ENCODE peak calls at places on chromosomes 6 and 20, in four cellular contexts. One of them, this sample, is unnamed.

GRCh38 chr6:168132531-168133184 is 53.6 kb upstream of the FRMD1 start:
- DNase-seq in IMR-90: peak; percentile 80
- DNase-seq in endothelial cell of umbilical vein: peak; percentile 25
- DNase-seq in K562: peak; percentile 39
- DNase-seq in this sample: no peak

GRCh38 chr20:46305331-46305972 is 2.8 kb downstream of the CDH22 start:
- DNase-seq in K562: no peak
- DNase-seq in IMR-90: no peak
- DNase-seq in endothelial cell of umbilical vein: no peak
- DNase-seq in this sample: no peak

GRCh38 chr20:36487069-36487468 is 54.2 kb upstream of the MYL9 start:
- DNase-seq in IMR-90: no peak
- DNase-seq in endothelial cell of umbilical vein: no peak
- DNase-seq in K562: no peak
- DNase-seq in this sample: no peak

GRCh38 chr6:136994782-136995181 is 50.0 kb downstream of the IL20RA start:
- DNase-seq in K562: no peak
- DNase-seq in IMR-90: no peak
- DNase-seq in endothelial cell of umbilical vein: no peak
- DNase-seq in this sample: no peak

GRCh38 chr6:31663961-31664789 is 622 bp downstream of the GPANK1 start:
- DNase-seq in IMR-90: peak; percentile 89
- DNase-seq in endothelial cell of umbilical vein: peak; percentile 51
- DNase-seq in K562: peak; percentile 92
- DNase-seq in this sample: no peak

GRCh38 chr6:70592391-70593117 is 25.8 kb downstream of the SDHAF4 start:
- DNase-seq in endothelial cell of umbilical vein: no peak
- DNase-seq in IMR-90: no peak
- DNase-seq in K562: no peak
- DNase-seq in this sample: no peak

GRCh38 chr20:55830124-55830828 is 175.0 kb downstream of the CBLN4 start:
- DNase-seq in K562: no peak
- DNase-seq in IMR-90: no peak
- DNase-seq in endothelial cell of umbilical vein: no peak
- DNase-seq in this sample: no peak

GRCh38 chr20:43915209-43916072 is 789 bp downstream of the TOX2 start:
- DNase-seq in endothelial cell of umbilical vein: peak; percentile 32
- DNase-seq in K562: no peak
- DNase-seq in IMR-90: peak; percentile 23
- DNase-seq in this sample: no peak

GRCh38 chr6:13048113-13048512 is 280.2 kb downstream of the TBC1D7 start:
- DNase-seq in endothelial cell of umbilical vein: no peak
- DNase-seq in IMR-90: no peak
- DNase-seq in K562: no peak
- DNase-seq in this sample: no peak

GRCh38 chr20:54219751-54220426 is 12.0 kb downstream of the PFDN4 start:
- DNase-seq in IMR-90: peak; percentile 63
- DNase-seq in K562: peak; percentile 41
- DNase-seq in endothelial cell of umbilical vein: peak; percentile 56
- DNase-seq in this sample: no peak

GRCh38 chr20:6533828-6534388 is 233.6 kb upstream of the BMP2 start:
- DNase-seq in K562: no peak
- DNase-seq in endothelial cell of umbilical vein: no peak
- DNase-seq in IMR-90: peak; percentile 88
- DNase-seq in this sample: no peak

GRCh38 chr20:50633361-50633760 is 58.0 kb downstream of the RIPOR3 start:
- DNase-seq in endothelial cell of umbilical vein: no peak
- DNase-seq in K562: no peak
- DNase-seq in IMR-90: no peak
- DNase-seq in this sample: no peak

GRCh38 chr20:642398-643174 is 10.4 kb downstream of the SRXN1 start:
- DNase-seq in K562: peak; percentile 47
- DNase-seq in endothelial cell of umbilical vein: no peak
- DNase-seq in IMR-90: no peak
- DNase-seq in this sample: no peak

GRCh38 chr6:26033132-26033941 is 53.9 kb upstream of the HFE start:
- DNase-seq in IMR-90: peak; percentile 99
- DNase-seq in endothelial cell of umbilical vein: peak; percentile 97
- DNase-seq in K562: peak; percentile 96
- DNase-seq in this sample: no peak

GRCh38 chr6:19417713-19418112 is 419.5 kb upstream of the ID4 start:
- DNase-seq in K562: no peak
- DNase-seq in endothelial cell of umbilical vein: no peak
- DNase-seq in IMR-90: peak; percentile 74
- DNase-seq in this sample: peak; percentile 60

GRCh38 chr6:129673758-129674157 is 36.2 kb downstream of the ARHGAP18 start:
- DNase-seq in IMR-90: no peak
- DNase-seq in K562: no peak
- DNase-seq in endothelial cell of umbilical vein: no peak
- DNase-seq in this sample: no peak

GRCh38 chr6:119915971-119916370 is 566.4 kb upstream of the MAN1A1 start:
- DNase-seq in K562: no peak
- DNase-seq in endothelial cell of umbilical vein: no peak
- DNase-seq in IMR-90: no peak
- DNase-seq in this sample: peak; percentile 1

GRCh38 chr6:75418233-75418632 is 75.4 kb downstream of the FILIP1 start:
- DNase-seq in K562: no peak
- DNase-seq in endothelial cell of umbilical vein: peak; percentile 94
- DNase-seq in IMR-90: no peak
- DNase-seq in this sample: no peak

GRCh38 chr6:137970368-137970767 is 103.3 kb downstream of the TNFAIP3 start:
- DNase-seq in IMR-90: no peak
- DNase-seq in K562: peak; percentile 74
- DNase-seq in endothelial cell of umbilical vein: no peak
- DNase-seq in this sample: no peak

GRCh38 chr6:30322527-30323501 is 3.9 kb upstream of the TRIM39 start:
- DNase-seq in endothelial cell of umbilical vein: no peak
- DNase-seq in K562: peak; percentile 69
- DNase-seq in IMR-90: peak; percentile 80
- DNase-seq in this sample: no peak

GRCh38 chr20:10540636-10541493 is 105.8 kb downstream of the SLX4IP start:
- DNase-seq in endothelial cell of umbilical vein: peak; percentile 88
- DNase-seq in IMR-90: peak; percentile 94
- DNase-seq in K562: no peak
- DNase-seq in this sample: no peak

GRCh38 chr20:11266571-11266970 is 592.8 kb upstream of the JAG1 start:
- DNase-seq in K562: no peak
- DNase-seq in IMR-90: peak; percentile 4
- DNase-seq in endothelial cell of umbilical vein: peak; percentile 90
- DNase-seq in this sample: no peak

GRCh38 chr20:23152308-23152892 is 66.3 kb upstream of the CD93 start:
- DNase-seq in IMR-90: peak; percentile 88
- DNase-seq in K562: peak; percentile 93
- DNase-seq in endothelial cell of umbilical vein: peak; percentile 88
- DNase-seq in this sample: no peak

GRCh38 chr6:41573268-41573667 is 27.1 kb downstream of the FOXP4 start:
- DNase-seq in endothelial cell of umbilical vein: no peak
- DNase-seq in K562: no peak
- DNase-seq in IMR-90: no peak
- DNase-seq in this sample: no peak

GRCh38 chr6:35449287-35449881 is 2.8 kb upstream of the FANCE start:
- DNase-seq in endothelial cell of umbilical vein: peak; percentile 62
- DNase-seq in K562: peak; percentile 80
- DNase-seq in IMR-90: peak; percentile 72
- DNase-seq in this sample: no peak

GRCh38 chr20:1830240-1830639 is 65.0 kb upstream of the SIRPA start:
- DNase-seq in endothelial cell of umbilical vein: no peak
- DNase-seq in IMR-90: peak; percentile 99
- DNase-seq in K562: no peak
- DNase-seq in this sample: peak; percentile 87

GRCh38 chr6:27178001-27178730 is 69.3 kb upstream of the PRSS16 start:
- DNase-seq in K562: no peak
- DNase-seq in IMR-90: peak; percentile 94
- DNase-seq in endothelial cell of umbilical vein: peak; percentile 88
- DNase-seq in this sample: no peak

GRCh38 chr6:37779902-37780628 is 39.5 kb upstream of the ZFAND3 start:
- DNase-seq in endothelial cell of umbilical vein: no peak
- DNase-seq in K562: no peak
- DNase-seq in IMR-90: no peak
- DNase-seq in this sample: no peak

GRCh38 chr6:169487579-169488205 is 214.1 kb downstream of the WDR27 start:
- DNase-seq in K562: no peak
- DNase-seq in endothelial cell of umbilical vein: no peak
- DNase-seq in IMR-90: peak; percentile 13
- DNase-seq in this sample: no peak

GRCh38 chr6:125231574-125232343 is 70.0 kb downstream of the HDDC2 start:
- DNase-seq in IMR-90: no peak
- DNase-seq in endothelial cell of umbilical vein: no peak
- DNase-seq in K562: no peak
- DNase-seq in this sample: no peak

GRCh38 chr20:51310216-51310615 is 232.3 kb downstream of the NFATC2 start:
- DNase-seq in endothelial cell of umbilical vein: no peak
- DNase-seq in IMR-90: no peak
- DNase-seq in K562: no peak
- DNase-seq in this sample: no peak

GRCh38 chr6:154604120-154604519 is 93.6 kb upstream of the CNKSR3 start:
- DNase-seq in IMR-90: no peak
- DNase-seq in endothelial cell of umbilical vein: no peak
- DNase-seq in K562: no peak
- DNase-seq in this sample: no peak

GRCh38 chr6:129307845-129308244 is 402.1 kb downstream of the ARHGAP18 start:
- DNase-seq in K562: no peak
- DNase-seq in endothelial cell of umbilical vein: no peak
- DNase-seq in IMR-90: no peak
- DNase-seq in this sample: no peak

GRCh38 chr6:155264704-155265320 is 999 bp downstream of the CLDN20 start:
- DNase-seq in endothelial cell of umbilical vein: peak; percentile 21
- DNase-seq in K562: no peak
- DNase-seq in IMR-90: no peak
- DNase-seq in this sample: no peak

GRCh38 chr6:15698474-15698873 is 35.6 kb upstream of the DTNBP1 start:
- DNase-seq in K562: peak; percentile 84
- DNase-seq in endothelial cell of umbilical vein: no peak
- DNase-seq in IMR-90: no peak
- DNase-seq in this sample: no peak

GRCh38 chr6:160194808-160195207 is 63.8 kb downstream of the SLC22A2 start:
- DNase-seq in K562: no peak
- DNase-seq in IMR-90: no peak
- DNase-seq in endothelial cell of umbilical vein: no peak
- DNase-seq in this sample: no peak

GRCh38 chr6:32655311-32655710 is 11.1 kb downstream of the HLA-DQB1 start:
- DNase-seq in IMR-90: no peak
- DNase-seq in K562: no peak
- DNase-seq in endothelial cell of umbilical vein: no peak
- DNase-seq in this sample: no peak

GRCh38 chr20:19908586-19908985 is 108.6 kb upstream of the NAA20 start:
- DNase-seq in K562: no peak
- DNase-seq in IMR-90: no peak
- DNase-seq in endothelial cell of umbilical vein: no peak
- DNase-seq in this sample: no peak

GRCh38 chr20:19909696-19910095 is 107.5 kb upstream of the NAA20 start:
- DNase-seq in K562: no peak
- DNase-seq in endothelial cell of umbilical vein: no peak
- DNase-seq in IMR-90: no peak
- DNase-seq in this sample: no peak

GRCh38 chr20:19911810-19912382 is 105.3 kb upstream of the NAA20 start:
- DNase-seq in IMR-90: no peak
- DNase-seq in endothelial cell of umbilical vein: no peak
- DNase-seq in K562: no peak
- DNase-seq in this sample: no peak

GRCh38 chr20:19903168-19903676 is 113.9 kb upstream of the NAA20 start:
- DNase-seq in IMR-90: peak; percentile 76
- DNase-seq in K562: peak; percentile 8
- DNase-seq in endothelial cell of umbilical vein: peak; percentile 51
- DNase-seq in this sample: no peak

GRCh38 chr20:19907326-19908056 is 109.7 kb upstream of the NAA20 start:
- DNase-seq in endothelial cell of umbilical vein: peak; percentile 41
- DNase-seq in IMR-90: no peak
- DNase-seq in K562: no peak
- DNase-seq in this sample: no peak
- H3K9me1 ChIP-seq in endothelial cell of umbilical vein: no peaks in the 10 kb centered on the region
- H3K9me1 ChIP-seq in IMR-90: peaks cover 32% of the 10 kb centered on the region
- H3K9me1 ChIP-seq in K562: no peaks in the 10 kb centered on the region
- H3K9me1 ChIP-seq in this sample: no peaks in the 10 kb centered on the region

DNA sequence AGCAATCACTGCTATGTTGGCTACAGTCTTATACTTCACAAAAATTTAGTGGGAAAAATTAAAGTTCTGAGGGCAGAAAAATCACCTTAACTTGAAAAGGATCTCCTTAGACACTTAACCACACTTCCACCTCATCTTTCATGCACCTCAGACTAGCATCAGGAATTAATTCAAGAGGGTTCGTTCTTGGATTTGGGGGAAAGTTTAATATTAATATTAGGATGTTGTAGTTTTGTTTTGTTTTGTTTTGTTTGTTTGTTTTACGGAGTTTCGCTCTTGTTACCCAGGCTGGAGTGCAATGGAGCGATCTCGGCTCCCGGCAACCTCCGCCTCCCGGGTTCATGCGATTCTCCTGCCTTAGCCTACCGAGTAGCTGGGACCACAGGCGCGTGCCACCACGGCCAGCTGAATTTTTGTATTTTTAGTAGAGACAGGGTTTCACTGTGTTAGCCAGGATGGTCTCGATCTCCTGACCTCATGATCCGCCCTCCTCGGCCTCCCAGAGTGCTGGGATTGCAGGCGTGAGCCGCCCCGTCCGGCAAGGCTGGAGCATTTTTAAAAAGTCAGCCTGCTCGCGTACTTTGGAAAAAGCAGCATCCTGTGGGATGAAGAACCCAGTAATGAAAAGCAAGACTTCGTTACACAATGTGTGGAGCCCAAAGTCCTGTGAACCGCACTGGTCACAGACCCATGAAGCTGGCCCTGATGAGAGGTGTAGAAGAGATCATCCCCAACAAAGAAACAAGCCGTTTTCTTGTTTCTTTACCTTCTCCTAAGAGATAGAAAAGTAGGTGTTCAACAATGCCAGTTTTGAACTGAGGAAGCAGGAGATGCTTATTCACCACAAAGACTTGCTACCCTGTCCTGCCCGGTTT is 194.9 kb downstream of the GPX5 start:
- DNase-seq in IMR-90: no peak
- DNase-seq in endothelial cell of umbilical vein: no peak
- DNase-seq in K562: peak; percentile 64
- DNase-seq in this sample: no peak
- H3K9me1 ChIP-seq in IMR-90: no peaks in the 10 kb centered on the region
- H3K9me1 ChIP-seq in endothelial cell of umbilical vein: no peaks in the 10 kb centered on the region
- H3K9me1 ChIP-seq in K562: no peaks in the 10 kb centered on the region
- H3K9me1 ChIP-seq in this sample: no peaks in the 10 kb centered on the region

GRCh38 chr20:49186535-49187329 is 1.4 kb downstream of the STAU1 start:
- DNase-seq in K562: peak; percentile 85
- DNase-seq in endothelial cell of umbilical vein: peak; percentile 71
- DNase-seq in IMR-90: peak; percentile 62
- DNase-seq in this sample: no peak
- H3K9me1 ChIP-seq in K562: no peaks in the 10 kb centered on the region
- H3K9me1 ChIP-seq in endothelial cell of umbilical vein: no peaks in the 10 kb centered on the region
- H3K9me1 ChIP-seq in IMR-90: no peaks in the 10 kb centered on the region
- H3K9me1 ChIP-seq in this sample: no peaks in the 10 kb centered on the region

GRCh38 chr6:146931214-146931613 is 273.0 kb upstream of the STXBP5 start:
- DNase-seq in endothelial cell of umbilical vein: no peak
- DNase-seq in IMR-90: no peak
- DNase-seq in K562: no peak
- DNase-seq in this sample: no peak
- H3K9me1 ChIP-seq in endothelial cell of umbilical vein: no peaks in the 10 kb centered on the region
- H3K9me1 ChIP-seq in IMR-90: peaks cover 4% of the 10 kb centered on the region
- H3K9me1 ChIP-seq in K562: no peaks in the 10 kb centered on the region
- H3K9me1 ChIP-seq in this sample: no peaks in the 10 kb centered on the region

GRCh38 chr20:13930246-13930645 is 60.2 kb downstream of the SEL1L2 start:
- DNase-seq in IMR-90: no peak
- DNase-seq in endothelial cell of umbilical vein: no peak
- DNase-seq in K562: no peak
- DNase-seq in this sample: no peak
- H3K9me1 ChIP-seq in IMR-90: no peaks in the 10 kb centered on the region
- H3K9me1 ChIP-seq in endothelial cell of umbilical vein: no peaks in the 10 kb centered on the region
- H3K9me1 ChIP-seq in K562: no peaks in the 10 kb centered on the region
- H3K9me1 ChIP-seq in this sample: no peaks in the 10 kb centered on the region

GRCh38 chr6:935582-935981 is 242.6 kb upstream of the EXOC2 start:
- DNase-seq in endothelial cell of umbilical vein: no peak
- DNase-seq in K562: no peak
- DNase-seq in IMR-90: no peak
- DNase-seq in this sample: no peak
- H3K9me1 ChIP-seq in endothelial cell of umbilical vein: no peaks in the 10 kb centered on the region
- H3K9me1 ChIP-seq in K562: no peaks in the 10 kb centered on the region
- H3K9me1 ChIP-seq in IMR-90: no peaks in the 10 kb centered on the region
- H3K9me1 ChIP-seq in this sample: no peaks in the 10 kb centered on the region